ENCODE peak calls at places on chromosomes 4 and X, in seven cellular contexts. J is body of pancreas; I is CD8-positive, alpha-beta T cell; V is ovary; T is AML-193; W is hippocampal formation; X is stimulated activated CD8-positive, alpha-beta memory T cell treated with anti-CD3 and anti-CD28 coated beads, Interleukin-7, amount 100 ng/mL, for 24 hours. G is an unnamed sample.

GRCh38 chr4:64271601-64272081 is 137.6 kb downstream of the TECRL start:
- DNase-seq in X (no peak), J (no peak), V (no peak), W (no peak), I (no peak), T (no peak), G (peak)

GRCh38 chr4:138677651-138678202 is 337.9 kb upstream of the NOCT start:
- DNase-seq in X (no peak), W (no peak), V (no peak), I (no peak), J (no peak), T (no peak), G (no peak)

GRCh38 chr4:87848622-87849351 is 16.0 kb downstream of the MEPE start:
- DNase-seq in J (peak), I (peak), V (peak), W (peak), T (peak), X (no peak), G (peak)

GRCh38 chr4:22787753-22788389 is 95.1 kb downstream of the GBA3 start:
- DNase-seq in J (no peak), T (no peak), X (no peak), W (no peak), I (no peak), V (no peak), G (no peak)

GRCh38 chr4:152974732-152975614 is 38.9 kb downstream of the FHDC1 start:
- DNase-seq in V (no peak), J (no peak), X (no peak), W (no peak), I (no peak), T (no peak), G (no peak)

GRCh38 chr4:151316645-151317044 is 8.8 kb downstream of the SH3D19 start:
- DNase-seq in V (no peak), T (no peak), W (no peak), J (no peak), X (no peak), I (no peak), G (no peak)

GRCh38 chr4:124636793-124637192 is 75.7 kb downstream of the ANKRD50 start:
- DNase-seq in V (no peak), W (no peak), T (no peak), J (no peak), X (no peak), I (no peak), G (no peak)

GRCh38 chr4:148354186-148354585 is 88.0 kb downstream of the NR3C2 start:
- DNase-seq in J (no peak), X (no peak), T (no peak), W (no peak), V (no peak), I (no peak), G (no peak)

GRCh38 chrX:133892337-133892736 is 93.1 kb downstream of the GPC3 start:
- DNase-seq in X (no peak), J (no peak), V (no peak), W (no peak), T (no peak), I (no peak), G (no peak)

GRCh38 chr4:56874166-56874565 is 33.5 kb upstream of the REST start:
- DNase-seq in T (no peak), W (no peak), V (no peak), X (no peak), J (no peak), I (no peak), G (no peak)

GRCh38 chr4:3385719-3386440 is 55.9 kb upstream of the HGFAC start:
- DNase-seq in J (no peak), X (no peak), W (no peak), V (no peak), I (no peak), T (no peak), G (no peak)

GRCh38 chr4:88802138-88802537 is 104.5 kb upstream of the NAP1L5 start:
- DNase-seq in X (no peak), T (no peak), I (no peak), W (no peak), J (no peak), V (no peak), G (no peak)

GRCh38 chr4:6928067-6928466 is 18.4 kb downstream of the TBC1D14 start:
- DNase-seq in V (no peak), W (no peak), X (no peak), I (no peak), J (no peak), T (no peak), G (no peak)

GRCh38 chr4:88002786-88003185 is 4.6 kb upstream of the PKD2 start:
- DNase-seq in T (no peak), I (no peak), X (no peak), W (no peak), V (no peak), J (no peak), G (no peak)

GRCh38 chr4:161991811-161992210 is 172.0 kb downstream of the FSTL5 start:
- DNase-seq in T (no peak), X (no peak), J (no peak), I (no peak), W (no peak), V (no peak), G (no peak)

GRCh38 chr4:55768291-55768690 is 51.3 kb upstream of the EXOC1L start:
- DNase-seq in J (no peak), T (no peak), X (no peak), V (no peak), I (no peak), W (no peak), G (no peak)

GRCh38 chr4:152415980-152416379 is 119.9 kb downstream of the FBXW7 start:
- DNase-seq in T (no peak), W (no peak), V (no peak), X (no peak), I (no peak), J (no peak), G (no peak)

GRCh38 chrX:116232833-116233232 is 62.3 kb downstream of the AGTR2 start:
- DNase-seq in X (no peak), W (no peak), V (no peak), I (no peak), J (no peak), T (no peak), G (no peak)

GRCh38 chr4:110119347-110119746 is 79.1 kb downstream of the ELOVL6 start:
- DNase-seq in J (no peak), W (no peak), I (no peak), T (no peak), X (no peak), V (no peak), G (no peak)

GRCh38 chrX:111083101-111083500 is 12.9 kb upstream of the PAK3 start:
- DNase-seq in W (no peak), V (no peak), T (no peak), X (no peak), J (no peak), I (no peak), G (no peak)